ENCODE peak calls at places on chromosome 22, in five cellular contexts. R, G, E, O and I are unnamed samples.
A peak's percentile ranks its signal among the peaks of the same experiment; 100 is the strongest.

GRCh38 chr22:35882226-35883027 is 146.2 kb downstream of the RBFOX2 start:
- DNase-seq in G (no peak), R (peak; percentile 28), O (no peak), E (no peak), I (no peak)

GRCh38 chr22:49046546-49047305 is 780.9 kb downstream of the BRD1 start:
- DNase-seq in G (no peak), E (no peak), R (no peak), O (no peak), I (peak; percentile 63)

GRCh38 chr22:23070418-23071162 is at the start of gene GNAZ:
- DNase-seq in E (no peak), R (no peak), O (no peak), G (peak; percentile 52), I (peak; percentile 64)

GRCh38 chr22:48745842-48746788 is 1081.6 kb downstream of the BRD1 start:
- DNase-seq in E (peak; percentile 16), G (no peak), R (no peak), O (no peak), I (no peak)

GRCh38 chr22:43293661-43294392 is 49.3 kb downstream of the SCUBE1 start:
- DNase-seq in O (no peak), G (peak; percentile 76), E (no peak), R (peak; percentile 29), I (peak; percentile 80)

GRCh38 chr22:48748113-48748859 is 1079.4 kb downstream of the BRD1 start:
- DNase-seq in E (peak; percentile 13), O (no peak), G (no peak), R (no peak), I (peak; percentile 44)

GRCh38 chr22:31272522-31273446 is 19.5 kb downstream of the PIK3IP1 start:
- DNase-seq in G (no peak), E (peak; percentile 62), R (peak; percentile 75), O (peak; percentile 41), I (no peak)

GRCh38 chr22:47996446-47996857 is 1234.0 kb downstream of the TBC1D22A start:
- DNase-seq in G (no peak), E (no peak), O (no peak), R (no peak), I (no peak)

GRCh38 chr22:39283312-39284141 is 35.9 kb downstream of the RPL3 start:
- DNase-seq in E (peak; percentile 70), G (peak; percentile 84), R (peak; percentile 69), O (no peak), I (peak; percentile 85)

GRCh38 chr22:33274214-33274828 is 216.1 kb upstream of the SYN3 start:
- DNase-seq in G (no peak), R (peak; percentile 12), E (peak; percentile 32), O (no peak), I (no peak)

GRCh38 chr22:41598081-41598480 is 8.4 kb upstream of the PMM1 start:
- DNase-seq in G (no peak), E (no peak), R (peak; percentile 75), O (no peak), I (peak; percentile 21)

GRCh38 chr22:18067548-18068341 is 10.0 kb upstream of the PEX26 start:
- DNase-seq in O (no peak), E (no peak), G (no peak), R (no peak), I (peak; percentile 47)
- H3K4me1 ChIP-seq in O (no peaks in the 10 kb centered on the region), E (no peaks in the 10 kb centered on the region), G (no peaks in the 10 kb centered on the region), R (peaks cover 3% of the 10 kb centered on the region), I (no peaks in the 10 kb centered on the region)

GRCh38 chr22:21800552-21801303 is 65.1 kb upstream of the YPEL1 start:
- DNase-seq in O (no peak), R (no peak), G (no peak), E (no peak), I (no peak)
- H3K36me3 ChIP-seq in O (peaks cover 79% of the 10 kb centered on the region), R (peaks cover 46% of the 10 kb centered on the region), G (peaks cover 95% of the 10 kb centered on the region), E (peaks cover 65% of the 10 kb centered on the region), I (peaks cover 78% of the 10 kb centered on the region)

GRCh38 chr22:45994516-45995404 is 17.8 kb upstream of the WNT7B start:
- DNase-seq in O (peak; percentile 63), R (peak; percentile 74), E (peak; percentile 85), G (peak; percentile 87), I (peak; percentile 92)
- H3K4me1 ChIP-seq in O (no peaks in the 10 kb centered on the region), R (no peaks in the 10 kb centered on the region), E (peaks cover 13% of the 10 kb centered on the region), G (peaks cover 48% of the 10 kb centered on the region), I (peaks cover 46% of the 10 kb centered on the region)

DNA sequence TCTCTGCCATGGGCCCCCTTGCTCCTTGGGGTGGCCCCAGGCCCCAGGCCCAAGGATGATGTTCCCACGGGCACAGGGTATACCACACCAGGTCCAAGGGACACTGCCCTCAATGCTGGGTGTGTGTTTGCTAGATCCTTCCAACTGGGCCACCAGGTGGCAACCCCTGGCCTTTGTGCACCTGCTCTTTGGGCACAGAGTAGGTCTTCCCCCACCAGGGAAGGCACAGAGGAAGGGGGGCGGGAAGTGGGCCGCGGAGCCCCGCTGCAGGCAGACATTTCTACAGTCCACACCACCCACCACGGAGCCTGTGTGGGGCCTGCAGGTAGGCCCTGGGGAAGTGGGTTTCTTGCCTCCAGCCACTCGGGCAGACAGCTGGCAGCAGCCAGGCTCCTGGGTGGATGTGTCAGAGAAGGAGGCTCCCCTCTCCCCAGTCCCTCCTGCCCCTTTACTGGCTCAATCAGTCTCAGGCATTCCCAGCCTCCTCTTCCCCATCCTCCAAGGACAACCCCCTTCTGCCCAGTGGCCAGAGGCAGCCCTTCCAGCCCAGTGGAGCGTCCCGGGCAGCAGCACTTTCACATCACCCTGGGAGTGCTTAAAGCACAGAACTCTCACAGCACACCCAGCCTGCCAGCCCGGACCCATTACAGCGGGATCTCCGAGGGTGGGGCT is 21.6 kb downstream of the MAFF start:
- DNase-seq in G (no peak), O (no peak), E (no peak), R (no peak), I (no peak)
- H3K36me3 ChIP-seq in G (peaks cover 72% of the 10 kb centered on the region), O (peaks cover 2% of the 10 kb centered on the region), E (peaks cover 64% of the 10 kb centered on the region), R (peaks cover 8% of the 10 kb centered on the region), I (peaks cover 40% of the 10 kb centered on the region)

GRCh38 chr22:24431309-24432034 is 4.1 kb downstream of the ADORA2A start:
- DNase-seq in G (no peak), O (no peak), R (no peak), E (peak; percentile 12), I (peak; percentile 57)
- H3K4me1 ChIP-seq in G (peaks cover 95% of the 10 kb centered on the region), O (peaks cover 99% of the 10 kb centered on the region), R (no peaks in the 10 kb centered on the region), E (no peaks in the 10 kb centered on the region), I (peaks cover 61% of the 10 kb centered on the region)

GRCh38 chr22:29674121-29674520 is 45.7 kb upstream of the CABP7 start:
- DNase-seq in E (no peak), G (no peak), O (no peak), R (no peak), I (no peak)

GRCh38 chr22:29670615-29671014 is 49.2 kb upstream of the CABP7 start:
- DNase-seq in R (no peak), E (no peak), O (no peak), G (no peak), I (no peak)

GRCh38 chr22:29679316-29679715 is 40.5 kb upstream of the CABP7 start:
- DNase-seq in R (no peak), E (no peak), G (no peak), O (no peak), I (no peak)

GRCh38 chr22:29668681-29669080 is 51.1 kb upstream of the CABP7 start:
- DNase-seq in R (no peak), O (no peak), E (no peak), G (no peak), I (no peak)

DNA sequence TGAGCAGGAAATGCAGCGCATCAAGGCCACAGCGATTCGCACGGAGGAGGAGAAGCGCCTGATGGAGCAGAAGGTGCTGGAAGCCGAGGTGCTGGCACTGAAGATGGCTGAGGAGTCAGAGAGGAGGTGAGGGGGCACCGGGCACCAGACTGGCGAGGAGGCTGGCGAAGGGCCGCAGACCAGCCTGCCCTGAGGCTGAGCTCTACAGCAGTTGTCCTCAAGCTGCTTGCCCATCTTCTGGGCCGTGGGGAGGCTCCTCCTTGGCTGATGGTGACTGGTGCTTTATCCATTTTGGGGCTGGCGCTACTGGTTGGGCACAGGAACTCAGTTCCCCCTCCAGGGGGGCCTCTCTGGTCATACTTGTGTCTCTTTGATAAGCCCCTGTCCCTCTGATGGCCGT is 46.4 kb upstream of the CABP7 start:
- DNase-seq in G (no peak), R (no peak), E (no peak), O (no peak), I (no peak)
- H3K36me3 ChIP-seq in G (peaks cover 95% of the 10 kb centered on the region), R (peaks cover 28% of the 10 kb centered on the region), E (peaks cover 82% of the 10 kb centered on the region), O (peaks cover 89% of the 10 kb centered on the region), I (peaks cover 87% of the 10 kb centered on the region)

GRCh38 chr22:50485221-50486131 is 1.2 kb upstream of the MIOX start:
- DNase-seq in R (no peak), G (peak; percentile 67), E (no peak), O (no peak), I (peak; percentile 82)

GRCh38 chr22:50483106-50483505 is 1.8 kb downstream of the ADM2 start:
- DNase-seq in R (no peak), E (no peak), O (no peak), G (no peak), I (peak; percentile 61)

GRCh38 chr22:50483556-50483955 is 2.2 kb downstream of the ADM2 start:
- DNase-seq in R (no peak), G (no peak), O (no peak), E (no peak), I (peak; percentile 60)

GRCh38 chr22:50482107-50483074 is 1.0 kb downstream of the ADM2 start:
- DNase-seq in R (no peak), O (no peak), G (no peak), E (no peak), I (peak; percentile 64)

DNA sequence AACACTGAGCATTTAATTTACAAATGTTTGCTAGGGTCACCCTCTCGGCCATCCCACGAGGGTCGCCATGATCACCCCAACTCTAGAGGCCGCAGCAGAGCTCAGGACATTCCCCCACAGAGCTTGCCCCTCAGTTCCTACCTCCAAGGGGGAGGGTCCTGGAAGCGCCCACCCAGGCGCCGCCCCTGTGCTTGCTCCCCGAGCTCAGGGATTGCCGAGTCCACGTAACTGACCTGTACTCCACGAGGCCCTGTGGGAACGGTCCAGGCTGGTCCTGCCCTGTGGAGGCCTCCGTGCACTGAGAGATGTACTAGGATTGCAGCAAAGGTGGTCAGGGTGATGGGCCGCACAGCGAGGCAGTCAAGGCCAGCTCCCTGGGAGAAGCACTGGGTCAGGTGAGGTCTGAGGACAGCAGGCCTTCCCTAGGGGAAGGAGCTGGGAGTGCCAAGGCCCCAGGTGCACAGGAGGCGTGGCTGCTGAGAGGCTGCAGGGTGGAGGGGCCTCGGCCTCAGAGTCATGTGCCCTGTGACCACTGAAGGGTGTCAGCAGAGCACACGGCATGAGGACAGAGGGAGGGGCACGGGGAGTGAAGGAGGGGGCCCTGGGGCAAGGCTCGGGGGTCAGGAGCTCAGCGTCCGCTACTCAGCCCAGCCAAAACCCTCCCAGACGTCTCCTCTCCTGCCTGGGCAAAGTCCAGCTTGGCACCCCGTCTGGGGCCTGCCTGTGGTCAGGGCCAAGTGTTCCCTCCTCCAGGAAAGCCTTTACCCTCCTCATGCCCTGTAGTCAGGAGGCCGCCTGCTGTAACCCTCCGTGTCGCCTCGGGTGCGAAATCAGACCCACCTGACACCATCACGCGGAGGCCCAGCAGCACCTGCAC is 2.4 kb upstream of the MIOX start:
- DNase-seq in G (no peak), E (no peak), O (no peak), R (no peak), I (peak; percentile 64)
- H3K4me1 ChIP-seq in G (peaks cover 17% of the 10 kb centered on the region), E (no peaks in the 10 kb centered on the region), O (peaks cover 19% of the 10 kb centered on the region), R (no peaks in the 10 kb centered on the region), I (peaks cover 6% of the 10 kb centered on the region)

GRCh38 chr22:46665151-46665695 is 45.0 kb downstream of the GRAMD4 start:
- DNase-seq in R (no peak), O (no peak), G (no peak), E (no peak), I (no peak)

GRCh38 chr22:46665751-46666280 is 45.6 kb downstream of the GRAMD4 start:
- DNase-seq in G (no peak), O (no peak), R (no peak), E (no peak), I (no peak)

GRCh38 chr22:46663436-46664100 is 43.4 kb downstream of the GRAMD4 start:
- DNase-seq in O (no peak), E (no peak), R (no peak), G (no peak), I (no peak)

GRCh38 chr22:46663001-46663400 is 42.8 kb downstream of the GRAMD4 start:
- DNase-seq in O (no peak), R (no peak), E (no peak), G (no peak), I (no peak)

GRCh38 chr22:46664301-46664855 is 44.2 kb downstream of the GRAMD4 start:
- DNase-seq in G (no peak), E (no peak), R (no peak), O (no peak), I (no peak)
- H3K36me3 ChIP-seq in G (peaks cover 73% of the 10 kb centered on the region), E (peaks cover 34% of the 10 kb centered on the region), R (peaks cover 19% of the 10 kb centered on the region), O (peaks cover 6% of the 10 kb centered on the region), I (peaks cover 52% of the 10 kb centered on the region)